ENCODE peak calls at places on chromosomes 16 and 17, in nine cellular contexts. V is BJ; W is AG08396; N is A172; E is right lobe of liver; H is GF-D8; Q is activated T-helper 9 cell treated with anti-CD3 and anti-CD28 coated beads, Interleukin-2, amount 50 U/mL, for 16 hours; F is iris pigment epithelial cell; A is ELF-1. C is an unnamed sample.

GRCh38 chr17:49063652-49064051 is 66.5 kb downstream of the IGF2BP1 start:
- DNase-seq in E (no peak), A (no peak), W (no peak), V (no peak), N (no peak), Q (no peak), F (peak), H (no peak), C (no peak)

GRCh38 chr16:81697321-81697885 is 81.7 kb upstream of the PLCG2 start:
- DNase-seq in H (peak), V (no peak), F (peak), E (peak), N (peak), Q (no peak), W (peak), A (peak), C (peak)

GRCh38 chr17:77535892-77536291 is 395.1 kb downstream of the SEC14L1 start:
- DNase-seq in W (no peak), F (no peak), E (no peak), A (no peak), N (peak), Q (no peak), V (no peak), H (no peak), C (no peak)

GRCh38 chr16:50523710-50524109 is 24.5 kb upstream of the NKD1 start:
- DNase-seq in Q (no peak), H (no peak), V (no peak), E (peak), W (no peak), F (no peak), A (no peak), N (no peak), C (no peak)

GRCh38 chr17:20151174-20151573 is 142.0 kb downstream of the SPECC1 start:
- DNase-seq in E (no peak), Q (no peak), F (no peak), A (no peak), N (no peak), V (no peak), H (no peak), W (no peak), C (no peak)

GRCh38 chr17:66655461-66655860 is 179.5 kb upstream of the CACNG5 start:
- DNase-seq in E (no peak), A (no peak), Q (no peak), F (no peak), N (no peak), V (no peak), W (no peak), H (no peak), C (no peak)

GRCh38 chr17:20063665-20064648 is 54.8 kb downstream of the SPECC1 start:
- DNase-seq in V (peak), N (peak), W (peak), F (peak), E (no peak), Q (no peak), H (peak), A (no peak), C (peak)

GRCh38 chr17:2085648-2085949 is 30.7 kb downstream of the HIC1 start:
- DNase-seq in F (peak), Q (no peak), W (no peak), H (no peak), V (no peak), A (no peak), N (no peak), E (no peak), C (no peak)

GRCh38 chr16:58022601-58023371 is 2.8 kb upstream of the MMP15 start:
- DNase-seq in V (no peak), H (no peak), F (peak), A (peak), Q (no peak), W (peak), E (peak), N (peak), C (no peak)

GRCh38 chr17:8375738-8376259 is 705 bp downstream of the KRABD2 start:
- DNase-seq in V (no peak), F (peak), Q (no peak), H (no peak), E (no peak), N (no peak), W (peak), A (no peak), C (no peak)

C was measured in activated CD4-positive, alpha-beta memory T cell treated with anti-CD3 and anti-CD28 coated beads, Interleukin-2, amount 10 ng/mL, durations not matched to agents 7 days and 5 days.